ENCODE peak calls at places on chromosomes 3 and 15, in eight cellular contexts. X, V, N, E, Q, M, H and L are unnamed samples.
A peak's percentile ranks its signal among the peaks of the same experiment; 100 is the strongest.

GRCh38 chr15:94205366-94205765 is 26.0 kb upstream of the MCTP2 start:
- DNase-seq in V (no peak), E (no peak), X (no peak), M (no peak), Q (no peak), N (no peak), H (no peak), L (no peak)

GRCh38 chr3:80232760-80233159 is 465.0 kb upstream of the ROBO1 start:
- DNase-seq in X (no peak), E (no peak), N (peak; percentile 85), Q (peak; percentile 56), H (peak; percentile 36), V (no peak), M (peak; percentile 68), L (no peak)

GRCh38 chr15:44468713-44469385 is 41.4 kb downstream of the CTDSPL2 start:
- DNase-seq in X (no peak), Q (no peak), V (no peak), H (peak; percentile 78), M (peak; percentile 3), N (peak; percentile 29), E (no peak), L (no peak)

GRCh38 chr3:13276438-13277129 is 143.5 kb downstream of the NUP210 start:
- DNase-seq in H (no peak), N (no peak), M (no peak), X (no peak), Q (no peak), E (no peak), V (no peak), L (peak; percentile 70)

GRCh38 chr3:20682573-20682972 is 496.6 kb upstream of the SGO1 start:
- DNase-seq in V (no peak), H (no peak), E (no peak), Q (no peak), M (no peak), N (no peak), X (no peak), L (no peak)

GRCh38 chr3:166425021-166425420 is 587.8 kb upstream of the BCHE start:
- DNase-seq in H (no peak), X (no peak), V (no peak), N (no peak), Q (no peak), M (no peak), E (no peak), L (no peak)

GRCh38 chr3:61530355-61530754 is 31.0 kb upstream of the PTPRG start:
- DNase-seq in M (no peak), H (peak; percentile 25), E (no peak), V (no peak), X (peak; percentile 54), Q (peak; percentile 70), N (peak; percentile 62), L (no peak)

GRCh38 chr15:100940785-100941379 is 21.7 kb downstream of the LRRK1 start:
- DNase-seq in X (no peak), H (no peak), V (no peak), N (no peak), Q (no peak), M (no peak), E (no peak), L (no peak)

GRCh38 chr3:50356553-50356952 is 2.8 kb downstream of the TMEM115 start:
- DNase-seq in E (no peak), V (peak; percentile 78), N (peak; percentile 44), M (no peak), Q (no peak), H (no peak), X (no peak), L (no peak)

GRCh38 chr3:126459111-126459762 is 16.5 kb downstream of the ZXDC start:
- DNase-seq in N (no peak), H (no peak), V (no peak), M (no peak), Q (no peak), X (no peak), E (no peak), L (no peak)

GRCh38 chr3:107452436-107452835 is 70.3 kb upstream of the BBX start:
- DNase-seq in X (no peak), H (no peak), E (no peak), V (no peak), M (no peak), N (peak; percentile 12), Q (no peak), L (no peak)

GRCh38 chr3:26004205-26004604 is 214.3 kb downstream of the OXSM start:
- DNase-seq in X (no peak), H (no peak), M (no peak), N (no peak), Q (no peak), E (no peak), V (no peak), L (no peak)

GRCh38 chr15:71313806-71314205 is 198.5 kb downstream of the THSD4 start:
- DNase-seq in E (no peak), V (no peak), N (no peak), H (no peak), Q (no peak), M (no peak), X (no peak), L (no peak)
- TF ChIP-seq CTCF in E (no peak), V (no peak), N (no peak), H (no peak), Q (no peak), M (no peak), X (no peak), L (no peak)

GRCh38 chr3:128995737-128996136 is 1.9 kb upstream of the CFAP92 start:
- DNase-seq in H (no peak), X (no peak), M (no peak), Q (no peak), E (no peak), V (no peak), N (no peak), L (no peak)
- TF ChIP-seq CTCF in H (no peak), X (no peak), M (no peak), Q (no peak), E (no peak), V (no peak), N (no peak), L (no peak)

GRCh38 chr3:106071306-106071705 is 202.5 kb upstream of the CBLB start:
- DNase-seq in X (no peak), N (no peak), Q (no peak), E (no peak), V (no peak), M (no peak), H (no peak), L (no peak)
- TF ChIP-seq CTCF in X (no peak), N (no peak), Q (no peak), E (no peak), V (no peak), M (no peak), H (no peak), L (no peak)

GRCh38 chr15:56248276-56248675 is 4.6 kb upstream of the RFX7 start:
- DNase-seq in X (no peak), E (no peak), H (no peak), M (no peak), N (no peak), Q (no peak), V (no peak), L (no peak)

GRCh38 chr15:56250626-56251025 is 6.9 kb upstream of the RFX7 start:
- DNase-seq in H (no peak), V (no peak), Q (no peak), X (no peak), N (no peak), M (no peak), E (no peak), L (no peak)

GRCh38 chr15:56251315-56252091 is 7.8 kb upstream of the RFX7 start:
- DNase-seq in Q (no peak), X (no peak), M (no peak), N (no peak), H (no peak), V (no peak), E (no peak), L (no peak)

GRCh38 chr15:56247266-56247665 is 3.6 kb upstream of the RFX7 start:
- DNase-seq in X (no peak), M (no peak), H (no peak), V (no peak), Q (no peak), E (no peak), N (no peak), L (no peak)

DNA sequence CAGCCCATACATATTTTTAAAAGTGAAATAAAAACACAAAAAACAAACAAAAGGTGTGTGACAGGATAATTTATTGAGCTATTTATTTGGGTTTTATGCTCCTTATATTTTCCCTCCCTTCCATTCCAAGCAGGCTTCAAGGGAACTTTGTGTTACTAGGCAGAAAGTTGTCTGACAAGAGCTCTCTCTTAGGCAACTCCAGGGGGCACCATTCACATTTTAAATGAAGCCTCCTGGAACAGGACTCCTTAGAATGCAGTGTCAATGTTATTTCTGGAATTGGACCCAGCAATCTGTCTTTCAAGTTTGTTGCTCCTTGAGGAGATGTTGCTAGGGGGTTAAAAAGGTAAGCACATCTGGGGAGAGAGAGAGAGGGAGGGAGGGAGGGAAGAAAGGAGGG is 5.4 kb upstream of the RFX7 start:
- DNase-seq in H (peak; percentile 21), V (no peak), Q (peak; percentile 59), N (peak; percentile 75), E (no peak), M (no peak), X (no peak), L (no peak)
- TF ChIP-seq CTCF in H (no peak), V (no peak), Q (peak; percentile 75), N (peak; percentile 62), E (no peak), M (peak; percentile 41), X (peak; percentile 17), L (peak; percentile 69)